ENCODE peak calls at places on chromosomes 11 and 22, in five cellular contexts. H is kidney glomerular epithelial cell, F is T-helper 9 cell, V is COR-L47, P is endothelial cell. Z is an unnamed sample.

GRCh38 chr11:120160436-120160835 is 22.5 kb upstream of the TRIM29 start:
- DNase-seq in H (no peak), V (no peak), F (no peak), P (no peak), Z (no peak)

GRCh38 chr11:86940122-86940777 is 14.9 kb downstream of the FZD4 start:
- DNase-seq in H (peak; percentile 79), F (no peak), P (peak; percentile 16), V (no peak), Z (no peak)

GRCh38 chr11:61447601-61448551 is 18.0 kb downstream of the SDHAF2 start:
- DNase-seq in H (no peak), V (no peak), P (no peak), F (no peak), Z (no peak)

GRCh38 chr11:87369888-87370287 is 332.2 kb downstream of the TMEM135 start:
- DNase-seq in V (no peak), F (no peak), H (no peak), P (no peak), Z (no peak)

GRCh38 chr11:84780689-84781293 is 846.4 kb downstream of the DLG2 start:
- DNase-seq in F (no peak), P (no peak), H (peak; percentile 20), V (peak; percentile 29), Z (no peak)

GRCh38 chr22:19480173-19480568 is 451 bp downstream of the CDC45 start:
- DNase-seq in P (no peak), F (no peak), V (no peak), H (no peak), Z (no peak)

GRCh38 chr22:17777005-17777716 is 2.9 kb upstream of the BID start:
- DNase-seq in F (peak; percentile 55), H (no peak), V (no peak), P (no peak), Z (no peak)

GRCh38 chr11:4480577-4481539 is 1.6 kb upstream of the OR52K1 start:
- DNase-seq in F (no peak), V (no peak), H (peak; percentile 22), P (no peak), Z (no peak)

GRCh38 chr11:8699903-8700302 is 17.3 kb downstream of the RPL27A start:
- DNase-seq in V (no peak), P (peak; percentile 44), H (no peak), F (no peak), Z (no peak)

GRCh38 chr11:12694182-12694531 is 19.9 kb downstream of the TEAD1 start:
- DNase-seq in F (no peak), H (peak; percentile 78), P (no peak), V (no peak), Z (no peak)

GRCh38 chr11:23866641-23867040 is 630.2 kb upstream of the LUZP2 start:
- DNase-seq in P (no peak), F (no peak), V (no peak), H (no peak), Z (no peak)

GRCh38 chr22:27597703-27598444 is 203.7 kb downstream of the MN1 start:
- DNase-seq in P (no peak), V (no peak), F (no peak), H (no peak), Z (no peak)

GRCh38 chr11:102309621-102310541 is 7.4 kb upstream of the BIRC3 start:
- DNase-seq in H (no peak), F (no peak), V (no peak), P (no peak), Z (no peak)

Z was measured in kidney epithelial cell.